ENCODE peak calls at places on chromosomes 7 and 10, in seven cellular contexts. Q is HCT116, S is GM12878, H is HL-60, B is K562, A is HepG2, O is Panc1. C is an unnamed sample.

GRCh38 chr10:93856349-93857140 is 37.2 kb upstream of the SLC35G1 start:
- DNase-seq in A (no peak), S (no peak), O (no peak), H (no peak), B (no peak), Q (no peak), C (no peak)

GRCh38 chr7:124489925-124490324 is 275.7 kb downstream of the GPR37 start:
- DNase-seq in B (no peak), Q (no peak), S (no peak), H (no peak), A (peak), O (no peak), C (peak)

GRCh38 chr10:132855889-132856288 is 69.9 kb upstream of the NKX6-2 start:
- DNase-seq in B (no peak), O (no peak), A (no peak), S (no peak), Q (no peak), H (no peak), C (no peak)

GRCh38 chr10:63711361-63711760 is 190.2 kb downstream of the REEP3 start:
- DNase-seq in B (no peak), S (no peak), A (no peak), O (no peak), H (no peak), Q (no peak), C (peak)

GRCh38 chr10:12563489-12563888 is 214.1 kb downstream of the CAMK1D start:
- DNase-seq in A (no peak), B (no peak), Q (no peak), S (no peak), O (no peak), H (no peak), C (no peak)

GRCh38 chr10:89697946-89698345 is 3.4 kb upstream of the KIF20B start:
- DNase-seq in S (no peak), B (no peak), Q (no peak), H (no peak), O (no peak), A (no peak), C (no peak)

GRCh38 chr10:79044846-79045245 is 23.9 kb upstream of the ZMIZ1 start:
- DNase-seq in B (no peak), O (no peak), H (no peak), S (no peak), Q (no peak), A (no peak), C (no peak)

GRCh38 chr7:27611043-27611442 is 51.6 kb downstream of the HIBADH start:
- DNase-seq in H (no peak), B (no peak), O (no peak), A (no peak), Q (no peak), S (no peak), C (no peak)

GRCh38 chr10:78688221-78688944 is 380.4 kb upstream of the ZMIZ1 start:
- DNase-seq in B (no peak), Q (no peak), H (no peak), S (no peak), A (no peak), O (no peak), C (no peak)

GRCh38 chr7:101996876-101997275 is 179.4 kb downstream of the CUX1 start:
- DNase-seq in O (no peak), S (no peak), A (no peak), Q (no peak), B (no peak), H (no peak), C (no peak)

GRCh38 chr10:75407296-75407715 is 5.7 kb upstream of the ZNF503 start:
- DNase-seq in H (no peak), B (no peak), Q (no peak), S (no peak), A (no peak), O (no peak), C (peak)

GRCh38 chr7:94620703-94621118 is 35.2 kb downstream of the SGCE start:
- DNase-seq in S (peak), B (no peak), A (peak), H (peak), Q (peak), O (peak), C (no peak)

GRCh38 chr10:21528452-21529235 is 3.2 kb upstream of the SKIDA1 start:
- DNase-seq in A (no peak), H (no peak), B (peak), S (no peak), Q (no peak), O (no peak), C (no peak)

GRCh38 chr10:101139421-101139911 is 8.4 kb downstream of the TLX1 start:
- DNase-seq in H (no peak), Q (no peak), A (peak), O (no peak), B (peak), S (no peak), C (peak)

GRCh38 chr10:73744690-73744994 is 470 bp downstream of the SEC24C start:
- DNase-seq in S (no peak), Q (no peak), A (peak), O (no peak), B (peak), H (peak), C (peak)

GRCh38 chr10:6128591-6129383 is 40.0 kb downstream of the RBM17 start:
- DNase-seq in H (no peak), Q (no peak), B (no peak), A (no peak), O (no peak), S (no peak), C (peak)

GRCh38 chr10:98433881-98434732 is 12.6 kb downstream of the HPS1 start:
- DNase-seq in S (no peak), H (no peak), O (no peak), Q (no peak), B (no peak), A (no peak), C (no peak)

GRCh38 chr10:72043016-72043834 is 45.1 kb downstream of the SPOCK2 start:
- DNase-seq in A (no peak), S (no peak), H (no peak), O (no peak), Q (no peak), B (no peak), C (peak)

GRCh38 chr7:139714163-139714901 is 63.5 kb downstream of the HIPK2 start:
- DNase-seq in A (no peak), S (no peak), Q (no peak), H (no peak), O (no peak), B (no peak), C (no peak)

GRCh38 chr7:129144834-129145668 is 544 bp downstream of the TSPAN33 start:
- DNase-seq in B (no peak), A (no peak), H (no peak), Q (no peak), S (no peak), O (no peak), C (peak)

GRCh38 chr10:92699518-92700272 is 9.9 kb downstream of the HHEX start:
- DNase-seq in H (peak), S (no peak), B (peak), O (no peak), Q (no peak), A (no peak), C (peak)

GRCh38 chr7:53596230-53596629 is 560.8 kb downstream of the POM121L12 start:
- DNase-seq in S (no peak), A (no peak), B (no peak), Q (no peak), H (peak), O (no peak), C (peak)

GRCh38 chr10:75646931-75647330 is 215.5 kb downstream of the LRMDA start:
- DNase-seq in Q (no peak), A (no peak), S (no peak), O (no peak), B (no peak), H (no peak), C (no peak)

GRCh38 chr7:25694690-25695089 is 457.3 kb upstream of the NFE2L3 start:
- DNase-seq in S (no peak), Q (no peak), O (no peak), H (no peak), A (no peak), B (no peak), C (no peak)

GRCh38 chr10:17616403-17617030 is 657 bp downstream of the HACD1 start:
- DNase-seq in B (peak), H (peak), A (peak), S (no peak), Q (peak), O (no peak), C (peak)

GRCh38 chr7:136964347-136964746 is 95.9 kb downstream of the CHRM2 start:
- DNase-seq in O (no peak), B (no peak), S (no peak), Q (no peak), A (no peak), H (no peak), C (no peak)

GRCh38 chr10:101569465-101569837 is 18.6 kb downstream of the POLL start:
- DNase-seq in H (no peak), A (no peak), Q (no peak), O (no peak), S (no peak), B (no peak), C (peak)

GRCh38 chr7:47627580-47628283 is 45.8 kb upstream of the TNS3 start:
- DNase-seq in Q (no peak), S (peak), A (no peak), O (no peak), H (no peak), B (no peak), C (no peak)

GRCh38 chr10:118694848-118695247 is 59.9 kb downstream of the CACUL1 start:
- DNase-seq in H (no peak), Q (no peak), B (no peak), S (no peak), A (no peak), O (no peak), C (no peak)

GRCh38 chr10:131034451-131034850 is 277.1 kb downstream of the TCERG1L start:
- DNase-seq in S (no peak), Q (no peak), B (no peak), H (no peak), O (no peak), A (no peak), C (no peak)

GRCh38 chr7:147547252-147547897 is 1043.2 kb upstream of the C7orf33 start:
- DNase-seq in H (peak), S (no peak), Q (no peak), A (peak), O (no peak), B (peak), C (peak)

GRCh38 chr10:77821036-77821435 is 105.5 kb downstream of the DLG5 start:
- DNase-seq in B (no peak), A (no peak), Q (no peak), O (no peak), H (no peak), S (no peak), C (no peak)

GRCh38 chr7:158723266-158723665 is 18.7 kb upstream of the NCAPG2 start:
- DNase-seq in O (no peak), S (no peak), B (no peak), H (no peak), A (no peak), Q (no peak), C (no peak)

GRCh38 chr7:111517441-111518037 is 44.8 kb downstream of the IMMP2L start:
- DNase-seq in S (no peak), H (no peak), O (no peak), B (no peak), Q (no peak), A (no peak), C (no peak)

GRCh38 chr7:140230862-140231778 is 54.3 kb upstream of the KDM7A start:
- DNase-seq in S (no peak), A (peak), Q (peak), B (no peak), H (no peak), O (no peak), C (peak)

GRCh38 chr10:54124209-54124890 is 676.7 kb downstream of the PCDH15 start:
- DNase-seq in S (no peak), H (no peak), B (no peak), Q (no peak), O (no peak), A (no peak), C (no peak)

DNA sequence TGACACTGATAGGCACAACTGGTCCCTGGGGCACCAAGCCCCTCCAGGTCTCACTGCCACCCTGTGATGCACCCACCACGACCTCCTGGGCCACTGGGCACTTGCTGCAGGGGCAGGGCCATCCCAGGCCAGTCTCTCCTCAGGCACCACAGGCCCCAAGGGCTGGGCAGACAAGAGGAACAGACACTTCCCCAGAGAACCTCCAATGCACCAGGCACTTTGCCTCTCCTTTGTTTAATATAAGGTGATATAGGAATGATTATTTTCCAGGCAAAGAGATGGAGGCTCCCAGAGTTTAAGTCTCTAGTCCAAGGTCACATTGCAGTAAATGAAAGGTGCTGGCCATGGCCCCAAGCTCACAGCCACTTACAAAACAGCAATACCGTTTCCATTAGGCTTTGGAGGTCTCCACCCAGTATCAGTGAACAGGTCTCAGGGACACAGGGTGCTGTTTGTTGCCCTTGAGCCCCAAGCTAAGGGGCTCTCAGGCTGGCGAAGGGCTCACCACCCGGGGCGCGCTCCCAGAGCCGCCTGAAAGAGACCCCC is 4.5 kb downstream of the DEPP1 start:
- DNase-seq in A (no peak), O (no peak), B (no peak), H (peak), S (no peak), Q (no peak), C (no peak)
- TF ChIP-seq POLR2AphosphoS5 in A (no peak), O (no peak), B (no peak), H (no peak), S (no peak), Q (no peak), C (no peak)

GRCh38 chr10:23322082-23322481 is 22.5 kb downstream of the C10orf67 start:
- DNase-seq in O (no peak), Q (no peak), B (no peak), H (no peak), S (no peak), A (no peak), C (no peak)
- TF ChIP-seq REST in O (no peak), Q (no peak), B (no peak), H (no peak), S (no peak), A (no peak), C (no peak)

GRCh38 chr7:107949443-107949935 is 53.5 kb downstream of the LAMB1 start:
- DNase-seq in A (no peak), S (no peak), O (no peak), H (no peak), B (no peak), Q (no peak), C (no peak)
- TF ChIP-seq POLR2AphosphoS5 in A (no peak), S (no peak), O (no peak), H (no peak), B (no peak), Q (no peak), C (no peak)

GRCh38 chr10:69057951-69058297 is 30.0 kb upstream of the SRGN start:
- DNase-seq in B (peak), H (no peak), A (no peak), S (no peak), Q (no peak), O (no peak), C (no peak)
- TF ChIP-seq REST in B (no peak), H (no peak), A (no peak), S (no peak), Q (no peak), O (no peak), C (no peak)

DNA sequence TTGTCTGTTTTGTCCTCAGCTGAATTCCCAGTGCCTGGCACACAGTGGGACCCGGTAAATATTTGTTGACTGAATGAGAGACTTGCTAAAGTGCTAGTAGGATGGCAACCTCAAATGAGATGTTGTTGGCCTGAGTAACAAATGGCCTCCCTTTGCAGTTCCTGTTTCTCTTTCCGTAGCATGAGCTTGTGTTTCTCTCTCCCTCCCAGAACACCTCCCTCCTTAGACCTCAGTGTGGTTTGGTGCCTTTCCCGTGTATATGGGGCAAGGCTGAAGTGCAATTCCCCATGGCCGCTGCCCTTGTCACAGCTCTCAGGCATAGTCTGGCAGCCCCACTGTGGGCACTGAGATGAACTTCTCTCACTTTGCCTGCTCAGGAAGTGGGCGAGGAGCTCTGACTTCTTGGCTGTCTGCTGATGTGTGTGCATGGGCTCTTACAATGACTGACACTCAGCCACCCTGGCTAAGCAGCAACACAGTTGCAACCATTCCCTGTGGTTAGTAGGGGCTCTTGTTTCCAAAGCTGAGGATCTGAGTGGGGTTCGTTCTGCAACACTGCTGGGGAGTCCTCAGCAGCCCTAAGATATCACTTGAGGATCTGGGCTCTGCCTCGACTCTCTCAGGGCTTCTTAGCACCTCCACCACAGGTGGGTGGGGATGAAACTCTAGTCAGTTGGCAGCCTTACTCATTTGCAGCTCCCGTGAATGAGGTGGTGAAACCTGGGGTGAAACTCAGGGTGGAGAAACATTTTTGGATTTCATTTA is 136.1 kb downstream of the ICA1 start:
- DNase-seq in O (no peak), H (peak), S (peak), B (no peak), Q (no peak), A (no peak), C (no peak)
- TF ChIP-seq POLR2AphosphoS5 in O (no peak), H (peak), S (peak), B (no peak), Q (no peak), A (no peak), C (no peak)

GRCh38 chr7:82443801-82444219 is 233 bp upstream of the CACNA2D1 start:
- DNase-seq in Q (no peak), H (no peak), O (no peak), B (no peak), S (no peak), A (no peak), C (peak)

GRCh38 chr7:82444220-82445049 is 858 bp upstream of the CACNA2D1 start:
- DNase-seq in B (no peak), S (no peak), A (no peak), O (peak), Q (no peak), H (no peak), C (peak)

GRCh38 chr7:82442492-82443043 is 1.0 kb downstream of the CACNA2D1 start:
- DNase-seq in H (no peak), Q (no peak), A (no peak), S (no peak), B (no peak), O (peak), C (peak)

GRCh38 chr7:82443044-82443800 is at the start of gene CACNA2D1:
- DNase-seq in H (no peak), Q (no peak), A (no peak), S (no peak), B (no peak), O (peak), C (peak)

GRCh38 chr7:82441916-82442478 is 1.6 kb downstream of the CACNA2D1 start:
- DNase-seq in S (no peak), A (no peak), H (no peak), O (peak), Q (no peak), B (no peak), C (peak)
- TF ChIP-seq REST in S (no peak), A (no peak), H (no peak), O (no peak), Q (no peak), B (no peak), C (peak)

DNA sequence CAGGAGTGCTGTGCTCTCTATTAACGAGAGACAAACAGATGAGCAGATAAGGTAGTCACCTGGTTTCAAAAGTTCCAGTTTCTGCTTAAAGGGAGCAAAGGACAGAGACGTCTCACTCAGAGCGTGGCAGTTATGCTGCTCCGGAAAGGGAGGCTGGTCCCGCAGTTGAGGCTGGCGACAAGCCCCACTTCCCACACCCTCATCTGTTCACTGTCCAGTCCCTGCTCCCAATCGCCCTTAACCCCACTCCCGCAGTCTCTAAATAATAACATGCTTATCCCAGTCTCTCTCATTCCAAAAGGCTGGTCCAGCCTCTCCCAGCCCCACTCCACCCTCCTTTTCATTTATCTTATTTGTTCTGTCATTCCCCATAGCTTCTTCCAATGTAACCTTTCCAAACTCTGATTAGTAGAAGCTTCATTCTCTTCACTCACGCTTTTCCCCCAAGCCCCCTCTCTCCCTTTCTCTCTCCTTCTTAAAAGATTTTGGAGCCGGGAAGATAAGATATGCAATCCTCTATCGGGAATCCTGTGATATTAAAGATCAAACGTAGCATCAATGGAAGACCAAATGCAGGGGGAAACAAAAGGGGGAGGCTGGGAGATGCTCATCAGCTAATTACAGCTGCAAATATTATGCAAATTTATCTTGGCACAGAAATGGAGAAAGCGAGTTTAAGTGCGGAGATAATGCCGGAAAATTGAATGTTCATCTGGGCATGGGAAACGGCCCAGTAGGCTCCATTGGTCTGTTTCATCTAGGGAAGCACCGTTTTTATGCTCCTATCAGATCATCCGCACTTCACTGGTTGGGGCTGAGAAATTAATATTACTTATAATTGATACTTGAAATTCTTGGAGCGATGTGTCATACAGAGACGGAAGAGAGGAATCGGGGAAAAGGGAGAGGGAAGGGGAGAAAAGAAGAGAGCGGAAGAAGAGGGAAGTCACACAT is 16.3 kb upstream of the GATA3 start:
- DNase-seq in O (no peak), Q (no peak), A (no peak), S (no peak), H (no peak), B (no peak), C (no peak)
- TF ChIP-seq POLR2AphosphoS5 in O (no peak), Q (no peak), A (no peak), S (no peak), H (no peak), B (no peak), C (no peak)